ENCODE peak calls at places on chromosomes 4 and X, in ten cellular contexts. One of them, this sample, is unnamed.

GRCh38 chr4:39526810-39527295 is 386 bp downstream of the UGDH start:
- DNase-seq in iris pigment epithelial cell: peak
- DNase-seq in neural crest cell: no peak
- DNase-seq in naive B cell: no peak
- DNase-seq in GM12865: peak
- DNase-seq in HTR-8/SVneo: peak
- DNase-seq in C1 segment of cervical spinal cord: no peak
- DNase-seq in stimulated activated CD8-positive, alpha-beta memory T cell treated with anti-CD3 and anti-CD28 coated beads, Interleukin-2, amount 100 ng/mL, for 48 hours: peak
- DNase-seq in activated CD4-positive, CD25-positive, alpha-beta regulatory T cell treated with anti-CD3 and anti-CD28 coated beads, Interleukin-2, amount 50 U/mL, for 16 hours: no peak
- DNase-seq in NCI-H1436: no peak
- DNase-seq in this sample: no peak

GRCh38 chr4:41957634-41958033 is 22.4 kb downstream of the TMEM33 start:
- DNase-seq in iris pigment epithelial cell: peak
- DNase-seq in neural crest cell: no peak
- DNase-seq in naive B cell: peak
- DNase-seq in GM12865: peak
- DNase-seq in HTR-8/SVneo: peak
- DNase-seq in C1 segment of cervical spinal cord: no peak
- DNase-seq in stimulated activated CD8-positive, alpha-beta memory T cell treated with anti-CD3 and anti-CD28 coated beads, Interleukin-2, amount 100 ng/mL, for 48 hours: no peak
- DNase-seq in activated CD4-positive, CD25-positive, alpha-beta regulatory T cell treated with anti-CD3 and anti-CD28 coated beads, Interleukin-2, amount 50 U/mL, for 16 hours: no peak
- DNase-seq in NCI-H1436: peak
- DNase-seq in this sample: no peak

GRCh38 chrX:11188664-11189063 is 77.5 kb downstream of the HCCS start:
- DNase-seq in iris pigment epithelial cell: peak
- DNase-seq in neural crest cell: no peak
- DNase-seq in naive B cell: no peak
- DNase-seq in GM12865: peak
- DNase-seq in HTR-8/SVneo: no peak
- DNase-seq in C1 segment of cervical spinal cord: no peak
- DNase-seq in stimulated activated CD8-positive, alpha-beta memory T cell treated with anti-CD3 and anti-CD28 coated beads, Interleukin-2, amount 100 ng/mL, for 48 hours: no peak
- DNase-seq in activated CD4-positive, CD25-positive, alpha-beta regulatory T cell treated with anti-CD3 and anti-CD28 coated beads, Interleukin-2, amount 50 U/mL, for 16 hours: no peak
- DNase-seq in NCI-H1436: no peak
- DNase-seq in this sample: no peak

GRCh38 chrX:153865321-153865580 is 20.7 kb downstream of the L1CAM start:
- DNase-seq in iris pigment epithelial cell: no peak
- DNase-seq in neural crest cell: no peak
- DNase-seq in naive B cell: no peak
- DNase-seq in GM12865: no peak
- DNase-seq in HTR-8/SVneo: no peak
- DNase-seq in C1 segment of cervical spinal cord: no peak
- DNase-seq in stimulated activated CD8-positive, alpha-beta memory T cell treated with anti-CD3 and anti-CD28 coated beads, Interleukin-2, amount 100 ng/mL, for 48 hours: no peak
- DNase-seq in activated CD4-positive, CD25-positive, alpha-beta regulatory T cell treated with anti-CD3 and anti-CD28 coated beads, Interleukin-2, amount 50 U/mL, for 16 hours: no peak
- DNase-seq in NCI-H1436: no peak
- DNase-seq in this sample: no peak

GRCh38 chrX:10769165-10769564 is 148.8 kb upstream of the MID1 start:
- DNase-seq in iris pigment epithelial cell: peak
- DNase-seq in neural crest cell: no peak
- DNase-seq in naive B cell: no peak
- DNase-seq in GM12865: peak
- DNase-seq in HTR-8/SVneo: peak
- DNase-seq in C1 segment of cervical spinal cord: no peak
- DNase-seq in stimulated activated CD8-positive, alpha-beta memory T cell treated with anti-CD3 and anti-CD28 coated beads, Interleukin-2, amount 100 ng/mL, for 48 hours: no peak
- DNase-seq in activated CD4-positive, CD25-positive, alpha-beta regulatory T cell treated with anti-CD3 and anti-CD28 coated beads, Interleukin-2, amount 50 U/mL, for 16 hours: no peak
- DNase-seq in NCI-H1436: peak
- DNase-seq in this sample: no peak

GRCh38 chrX:72100824-72101351 is 30.8 kb downstream of the RTL5 start:
- DNase-seq in iris pigment epithelial cell: no peak
- DNase-seq in neural crest cell: no peak
- DNase-seq in naive B cell: peak
- DNase-seq in GM12865: peak
- DNase-seq in HTR-8/SVneo: no peak
- DNase-seq in C1 segment of cervical spinal cord: no peak
- DNase-seq in stimulated activated CD8-positive, alpha-beta memory T cell treated with anti-CD3 and anti-CD28 coated beads, Interleukin-2, amount 100 ng/mL, for 48 hours: peak
- DNase-seq in activated CD4-positive, CD25-positive, alpha-beta regulatory T cell treated with anti-CD3 and anti-CD28 coated beads, Interleukin-2, amount 50 U/mL, for 16 hours: peak
- DNase-seq in NCI-H1436: no peak
- DNase-seq in this sample: peak

GRCh38 chr4:73442275-73442674 is 6.3 kb downstream of the AFP start:
- DNase-seq in iris pigment epithelial cell: peak
- DNase-seq in neural crest cell: no peak
- DNase-seq in naive B cell: no peak
- DNase-seq in GM12865: no peak
- DNase-seq in HTR-8/SVneo: no peak
- DNase-seq in C1 segment of cervical spinal cord: no peak
- DNase-seq in stimulated activated CD8-positive, alpha-beta memory T cell treated with anti-CD3 and anti-CD28 coated beads, Interleukin-2, amount 100 ng/mL, for 48 hours: no peak
- DNase-seq in activated CD4-positive, CD25-positive, alpha-beta regulatory T cell treated with anti-CD3 and anti-CD28 coated beads, Interleukin-2, amount 50 U/mL, for 16 hours: no peak
- DNase-seq in NCI-H1436: no peak
- DNase-seq in this sample: no peak

GRCh38 chrX:26649534-26649933 is 433.6 kb downstream of the MAGEB5 start:
- DNase-seq in iris pigment epithelial cell: peak
- DNase-seq in neural crest cell: peak
- DNase-seq in naive B cell: no peak
- DNase-seq in GM12865: peak
- DNase-seq in HTR-8/SVneo: peak
- DNase-seq in C1 segment of cervical spinal cord: no peak
- DNase-seq in stimulated activated CD8-positive, alpha-beta memory T cell treated with anti-CD3 and anti-CD28 coated beads, Interleukin-2, amount 100 ng/mL, for 48 hours: no peak
- DNase-seq in activated CD4-positive, CD25-positive, alpha-beta regulatory T cell treated with anti-CD3 and anti-CD28 coated beads, Interleukin-2, amount 50 U/mL, for 16 hours: no peak
- DNase-seq in NCI-H1436: no peak
- DNase-seq in this sample: peak

GRCh38 chrX:103343105-103343504 is 13.1 kb downstream of the TCEAL7 start:
- DNase-seq in iris pigment epithelial cell: peak
- DNase-seq in neural crest cell: no peak
- DNase-seq in naive B cell: no peak
- DNase-seq in GM12865: peak
- DNase-seq in HTR-8/SVneo: no peak
- DNase-seq in C1 segment of cervical spinal cord: no peak
- DNase-seq in stimulated activated CD8-positive, alpha-beta memory T cell treated with anti-CD3 and anti-CD28 coated beads, Interleukin-2, amount 100 ng/mL, for 48 hours: no peak
- DNase-seq in activated CD4-positive, CD25-positive, alpha-beta regulatory T cell treated with anti-CD3 and anti-CD28 coated beads, Interleukin-2, amount 50 U/mL, for 16 hours: no peak
- DNase-seq in NCI-H1436: no peak
- DNase-seq in this sample: peak

GRCh38 chrX:50723006-50723405 is 91.0 kb downstream of the SHROOM4 start:
- DNase-seq in iris pigment epithelial cell: peak
- DNase-seq in neural crest cell: no peak
- DNase-seq in naive B cell: no peak
- DNase-seq in GM12865: no peak
- DNase-seq in HTR-8/SVneo: no peak
- DNase-seq in C1 segment of cervical spinal cord: no peak
- DNase-seq in stimulated activated CD8-positive, alpha-beta memory T cell treated with anti-CD3 and anti-CD28 coated beads, Interleukin-2, amount 100 ng/mL, for 48 hours: no peak
- DNase-seq in activated CD4-positive, CD25-positive, alpha-beta regulatory T cell treated with anti-CD3 and anti-CD28 coated beads, Interleukin-2, amount 50 U/mL, for 16 hours: no peak
- DNase-seq in NCI-H1436: no peak
- DNase-seq in this sample: no peak

GRCh38 chrX:18871161-18871880 is 112.6 kb downstream of the PHKA2 start:
- DNase-seq in iris pigment epithelial cell: peak
- DNase-seq in neural crest cell: no peak
- DNase-seq in naive B cell: no peak
- DNase-seq in GM12865: no peak
- DNase-seq in HTR-8/SVneo: no peak
- DNase-seq in C1 segment of cervical spinal cord: no peak
- DNase-seq in stimulated activated CD8-positive, alpha-beta memory T cell treated with anti-CD3 and anti-CD28 coated beads, Interleukin-2, amount 100 ng/mL, for 48 hours: no peak
- DNase-seq in activated CD4-positive, CD25-positive, alpha-beta regulatory T cell treated with anti-CD3 and anti-CD28 coated beads, Interleukin-2, amount 50 U/mL, for 16 hours: no peak
- DNase-seq in NCI-H1436: no peak
- DNase-seq in this sample: no peak

GRCh38 chrX:133590703-133591505 is 175.6 kb upstream of the GPC4 start:
- DNase-seq in iris pigment epithelial cell: no peak
- DNase-seq in neural crest cell: no peak
- DNase-seq in naive B cell: no peak
- DNase-seq in GM12865: no peak
- DNase-seq in HTR-8/SVneo: no peak
- DNase-seq in C1 segment of cervical spinal cord: no peak
- DNase-seq in stimulated activated CD8-positive, alpha-beta memory T cell treated with anti-CD3 and anti-CD28 coated beads, Interleukin-2, amount 100 ng/mL, for 48 hours: no peak
- DNase-seq in activated CD4-positive, CD25-positive, alpha-beta regulatory T cell treated with anti-CD3 and anti-CD28 coated beads, Interleukin-2, amount 50 U/mL, for 16 hours: no peak
- DNase-seq in NCI-H1436: no peak
- DNase-seq in this sample: no peak

GRCh38 chr4:25621027-25621930 is 34.4 kb upstream of the SLC34A2 start:
- DNase-seq in iris pigment epithelial cell: no peak
- DNase-seq in neural crest cell: no peak
- DNase-seq in naive B cell: no peak
- DNase-seq in GM12865: peak
- DNase-seq in HTR-8/SVneo: no peak
- DNase-seq in C1 segment of cervical spinal cord: no peak
- DNase-seq in stimulated activated CD8-positive, alpha-beta memory T cell treated with anti-CD3 and anti-CD28 coated beads, Interleukin-2, amount 100 ng/mL, for 48 hours: no peak
- DNase-seq in activated CD4-positive, CD25-positive, alpha-beta regulatory T cell treated with anti-CD3 and anti-CD28 coated beads, Interleukin-2, amount 50 U/mL, for 16 hours: no peak
- DNase-seq in NCI-H1436: no peak
- DNase-seq in this sample: no peak

GRCh38 chr4:108170729-108171540 is 2.2 kb upstream of the LEF1 start:
- DNase-seq in iris pigment epithelial cell: no peak
- DNase-seq in neural crest cell: no peak
- DNase-seq in naive B cell: peak
- DNase-seq in GM12865: no peak
- DNase-seq in HTR-8/SVneo: no peak
- DNase-seq in C1 segment of cervical spinal cord: no peak
- DNase-seq in stimulated activated CD8-positive, alpha-beta memory T cell treated with anti-CD3 and anti-CD28 coated beads, Interleukin-2, amount 100 ng/mL, for 48 hours: no peak
- DNase-seq in activated CD4-positive, CD25-positive, alpha-beta regulatory T cell treated with anti-CD3 and anti-CD28 coated beads, Interleukin-2, amount 50 U/mL, for 16 hours: no peak
- DNase-seq in NCI-H1436: no peak
- DNase-seq in this sample: no peak

GRCh38 chr4:28421221-28421620 is 1560.6 kb downstream of the STIM2 start:
- DNase-seq in iris pigment epithelial cell: no peak
- DNase-seq in neural crest cell: no peak
- DNase-seq in naive B cell: no peak
- DNase-seq in GM12865: no peak
- DNase-seq in HTR-8/SVneo: no peak
- DNase-seq in C1 segment of cervical spinal cord: no peak
- DNase-seq in stimulated activated CD8-positive, alpha-beta memory T cell treated with anti-CD3 and anti-CD28 coated beads, Interleukin-2, amount 100 ng/mL, for 48 hours: no peak
- DNase-seq in activated CD4-positive, CD25-positive, alpha-beta regulatory T cell treated with anti-CD3 and anti-CD28 coated beads, Interleukin-2, amount 50 U/mL, for 16 hours: no peak
- DNase-seq in NCI-H1436: no peak
- DNase-seq in this sample: no peak

GRCh38 chr4:110702326-110702725 is 79.4 kb upstream of the PITX2 start:
- DNase-seq in iris pigment epithelial cell: no peak
- DNase-seq in neural crest cell: no peak
- DNase-seq in naive B cell: no peak
- DNase-seq in GM12865: no peak
- DNase-seq in HTR-8/SVneo: no peak
- DNase-seq in C1 segment of cervical spinal cord: no peak
- DNase-seq in stimulated activated CD8-positive, alpha-beta memory T cell treated with anti-CD3 and anti-CD28 coated beads, Interleukin-2, amount 100 ng/mL, for 48 hours: no peak
- DNase-seq in activated CD4-positive, CD25-positive, alpha-beta regulatory T cell treated with anti-CD3 and anti-CD28 coated beads, Interleukin-2, amount 50 U/mL, for 16 hours: no peak
- DNase-seq in NCI-H1436: no peak
- DNase-seq in this sample: no peak

GRCh38 chrX:103831342-103831802 is 685 bp downstream of the RAB9B start:
- DNase-seq in iris pigment epithelial cell: no peak
- DNase-seq in neural crest cell: no peak
- DNase-seq in naive B cell: no peak
- DNase-seq in GM12865: peak
- DNase-seq in HTR-8/SVneo: no peak
- DNase-seq in C1 segment of cervical spinal cord: no peak
- DNase-seq in stimulated activated CD8-positive, alpha-beta memory T cell treated with anti-CD3 and anti-CD28 coated beads, Interleukin-2, amount 100 ng/mL, for 48 hours: peak
- DNase-seq in activated CD4-positive, CD25-positive, alpha-beta regulatory T cell treated with anti-CD3 and anti-CD28 coated beads, Interleukin-2, amount 50 U/mL, for 16 hours: no peak
- DNase-seq in NCI-H1436: peak
- DNase-seq in this sample: peak

GRCh38 chr4:2040391-2041233 is 18.5 kb upstream of the NAT8L start:
- DNase-seq in iris pigment epithelial cell: no peak
- DNase-seq in neural crest cell: no peak
- DNase-seq in naive B cell: no peak
- DNase-seq in GM12865: no peak
- DNase-seq in HTR-8/SVneo: no peak
- DNase-seq in C1 segment of cervical spinal cord: no peak
- DNase-seq in stimulated activated CD8-positive, alpha-beta memory T cell treated with anti-CD3 and anti-CD28 coated beads, Interleukin-2, amount 100 ng/mL, for 48 hours: no peak
- DNase-seq in activated CD4-positive, CD25-positive, alpha-beta regulatory T cell treated with anti-CD3 and anti-CD28 coated beads, Interleukin-2, amount 50 U/mL, for 16 hours: no peak
- DNase-seq in NCI-H1436: no peak
- DNase-seq in this sample: no peak

GRCh38 chrX:2840961-2841360 is 12.2 kb downstream of the GYG2 start:
- DNase-seq in iris pigment epithelial cell: no peak
- DNase-seq in neural crest cell: no peak
- DNase-seq in naive B cell: no peak
- DNase-seq in GM12865: no peak
- DNase-seq in HTR-8/SVneo: no peak
- DNase-seq in C1 segment of cervical spinal cord: no peak
- DNase-seq in stimulated activated CD8-positive, alpha-beta memory T cell treated with anti-CD3 and anti-CD28 coated beads, Interleukin-2, amount 100 ng/mL, for 48 hours: no peak
- DNase-seq in activated CD4-positive, CD25-positive, alpha-beta regulatory T cell treated with anti-CD3 and anti-CD28 coated beads, Interleukin-2, amount 50 U/mL, for 16 hours: no peak
- DNase-seq in NCI-H1436: no peak
- DNase-seq in this sample: no peak

GRCh38 chr4:7420661-7421040 is 14.1 kb downstream of the PSAPL1 start:
- DNase-seq in iris pigment epithelial cell: no peak
- DNase-seq in neural crest cell: no peak
- DNase-seq in naive B cell: no peak
- DNase-seq in GM12865: no peak
- DNase-seq in HTR-8/SVneo: no peak
- DNase-seq in C1 segment of cervical spinal cord: no peak
- DNase-seq in stimulated activated CD8-positive, alpha-beta memory T cell treated with anti-CD3 and anti-CD28 coated beads, Interleukin-2, amount 100 ng/mL, for 48 hours: no peak
- DNase-seq in activated CD4-positive, CD25-positive, alpha-beta regulatory T cell treated with anti-CD3 and anti-CD28 coated beads, Interleukin-2, amount 50 U/mL, for 16 hours: no peak
- DNase-seq in NCI-H1436: no peak
- DNase-seq in this sample: no peak

GRCh38 chr4:130210871-130211270 is 1114.9 kb downstream of the C4orf33 start:
- DNase-seq in iris pigment epithelial cell: peak
- DNase-seq in neural crest cell: no peak
- DNase-seq in naive B cell: no peak
- DNase-seq in GM12865: no peak
- DNase-seq in HTR-8/SVneo: no peak
- DNase-seq in C1 segment of cervical spinal cord: no peak
- DNase-seq in stimulated activated CD8-positive, alpha-beta memory T cell treated with anti-CD3 and anti-CD28 coated beads, Interleukin-2, amount 100 ng/mL, for 48 hours: no peak
- DNase-seq in activated CD4-positive, CD25-positive, alpha-beta regulatory T cell treated with anti-CD3 and anti-CD28 coated beads, Interleukin-2, amount 50 U/mL, for 16 hours: no peak
- DNase-seq in NCI-H1436: no peak
- DNase-seq in this sample: no peak

GRCh38 chr4:84652478-84652877 is 69.6 kb downstream of the CDS1 start:
- DNase-seq in iris pigment epithelial cell: no peak
- DNase-seq in neural crest cell: no peak
- DNase-seq in naive B cell: no peak
- DNase-seq in GM12865: no peak
- DNase-seq in HTR-8/SVneo: no peak
- DNase-seq in C1 segment of cervical spinal cord: no peak
- DNase-seq in stimulated activated CD8-positive, alpha-beta memory T cell treated with anti-CD3 and anti-CD28 coated beads, Interleukin-2, amount 100 ng/mL, for 48 hours: no peak
- DNase-seq in activated CD4-positive, CD25-positive, alpha-beta regulatory T cell treated with anti-CD3 and anti-CD28 coated beads, Interleukin-2, amount 50 U/mL, for 16 hours: no peak
- DNase-seq in NCI-H1436: no peak
- DNase-seq in this sample: no peak

GRCh38 chr4:65566473-65566872 is 103.8 kb downstream of the EPHA5 start:
- DNase-seq in iris pigment epithelial cell: no peak
- DNase-seq in neural crest cell: no peak
- DNase-seq in naive B cell: no peak
- DNase-seq in GM12865: no peak
- DNase-seq in HTR-8/SVneo: no peak
- DNase-seq in C1 segment of cervical spinal cord: no peak
- DNase-seq in stimulated activated CD8-positive, alpha-beta memory T cell treated with anti-CD3 and anti-CD28 coated beads, Interleukin-2, amount 100 ng/mL, for 48 hours: no peak
- DNase-seq in activated CD4-positive, CD25-positive, alpha-beta regulatory T cell treated with anti-CD3 and anti-CD28 coated beads, Interleukin-2, amount 50 U/mL, for 16 hours: no peak
- DNase-seq in NCI-H1436: no peak
- DNase-seq in this sample: no peak

GRCh38 chrX:48648299-48648698 is 35.3 kb upstream of the WAS start:
- DNase-seq in iris pigment epithelial cell: peak
- DNase-seq in neural crest cell: no peak
- DNase-seq in naive B cell: peak
- DNase-seq in GM12865: peak
- DNase-seq in HTR-8/SVneo: peak
- DNase-seq in C1 segment of cervical spinal cord: peak
- DNase-seq in stimulated activated CD8-positive, alpha-beta memory T cell treated with anti-CD3 and anti-CD28 coated beads, Interleukin-2, amount 100 ng/mL, for 48 hours: no peak
- DNase-seq in activated CD4-positive, CD25-positive, alpha-beta regulatory T cell treated with anti-CD3 and anti-CD28 coated beads, Interleukin-2, amount 50 U/mL, for 16 hours: peak
- DNase-seq in NCI-H1436: peak
- DNase-seq in this sample: no peak

GRCh38 chr4:37424753-37425152 is 180.2 kb downstream of the NWD2 start:
- DNase-seq in iris pigment epithelial cell: no peak
- DNase-seq in neural crest cell: no peak
- DNase-seq in naive B cell: no peak
- DNase-seq in GM12865: no peak
- DNase-seq in HTR-8/SVneo: no peak
- DNase-seq in C1 segment of cervical spinal cord: no peak
- DNase-seq in stimulated activated CD8-positive, alpha-beta memory T cell treated with anti-CD3 and anti-CD28 coated beads, Interleukin-2, amount 100 ng/mL, for 48 hours: no peak
- DNase-seq in activated CD4-positive, CD25-positive, alpha-beta regulatory T cell treated with anti-CD3 and anti-CD28 coated beads, Interleukin-2, amount 50 U/mL, for 16 hours: no peak
- DNase-seq in NCI-H1436: no peak
- DNase-seq in this sample: no peak

GRCh38 chrX:12949927-12950656 is 24.8 kb upstream of the TMSB4X start:
- DNase-seq in iris pigment epithelial cell: peak
- DNase-seq in neural crest cell: no peak
- DNase-seq in naive B cell: peak
- DNase-seq in GM12865: peak
- DNase-seq in HTR-8/SVneo: no peak
- DNase-seq in C1 segment of cervical spinal cord: peak
- DNase-seq in stimulated activated CD8-positive, alpha-beta memory T cell treated with anti-CD3 and anti-CD28 coated beads, Interleukin-2, amount 100 ng/mL, for 48 hours: peak
- DNase-seq in activated CD4-positive, CD25-positive, alpha-beta regulatory T cell treated with anti-CD3 and anti-CD28 coated beads, Interleukin-2, amount 50 U/mL, for 16 hours: peak
- DNase-seq in NCI-H1436: no peak
- DNase-seq in this sample: peak

GRCh38 chrX:130810561-130810960 is 92.4 kb downstream of the ENOX2 start:
- DNase-seq in iris pigment epithelial cell: no peak
- DNase-seq in neural crest cell: no peak
- DNase-seq in naive B cell: no peak
- DNase-seq in GM12865: no peak
- DNase-seq in HTR-8/SVneo: no peak
- DNase-seq in C1 segment of cervical spinal cord: no peak
- DNase-seq in stimulated activated CD8-positive, alpha-beta memory T cell treated with anti-CD3 and anti-CD28 coated beads, Interleukin-2, amount 100 ng/mL, for 48 hours: no peak
- DNase-seq in activated CD4-positive, CD25-positive, alpha-beta regulatory T cell treated with anti-CD3 and anti-CD28 coated beads, Interleukin-2, amount 50 U/mL, for 16 hours: no peak
- DNase-seq in NCI-H1436: no peak
- DNase-seq in this sample: no peak

GRCh38 chrX:9258346-9259104 is 206.3 kb upstream of the TBL1X start:
- DNase-seq in iris pigment epithelial cell: no peak
- DNase-seq in neural crest cell: no peak
- DNase-seq in naive B cell: no peak
- DNase-seq in GM12865: no peak
- DNase-seq in HTR-8/SVneo: no peak
- DNase-seq in C1 segment of cervical spinal cord: no peak
- DNase-seq in stimulated activated CD8-positive, alpha-beta memory T cell treated with anti-CD3 and anti-CD28 coated beads, Interleukin-2, amount 100 ng/mL, for 48 hours: no peak
- DNase-seq in activated CD4-positive, CD25-positive, alpha-beta regulatory T cell treated with anti-CD3 and anti-CD28 coated beads, Interleukin-2, amount 50 U/mL, for 16 hours: no peak
- DNase-seq in NCI-H1436: no peak
- DNase-seq in this sample: no peak

This sample was measured in GDM1.